ENCODE peak calls at places on chromosomes 7 and 10, in six cellular contexts. W, M, D, P, S and R are unnamed samples.

GRCh38 chr10:109956454-109957091 is 33.3 kb upstream of the XPNPEP1 start:
- DNase-seq in W (peak), P (no peak), S (peak), M (peak), D (no peak), R (peak)

GRCh38 chr10:49104323-49104722 is 11.0 kb downstream of the VSTM4 start:
- DNase-seq in P (no peak), S (no peak), D (no peak), W (no peak), M (no peak), R (no peak)

GRCh38 chr7:139576179-139576973 is 52.9 kb downstream of the CLEC2L start:
- DNase-seq in S (no peak), P (no peak), D (no peak), W (no peak), M (no peak), R (no peak)

GRCh38 chr7:139673230-139673629 is 104.6 kb downstream of the HIPK2 start:
- DNase-seq in M (no peak), D (no peak), P (no peak), S (no peak), W (no peak), R (no peak)

GRCh38 chr10:60649485-60650271 is 128.6 kb upstream of the CDK1 start:
- DNase-seq in D (no peak), S (peak), P (no peak), M (peak), W (no peak), R (no peak)

GRCh38 chr7:18347170-18347569 is 148.4 kb upstream of the HDAC9 start:
- DNase-seq in W (no peak), P (no peak), D (no peak), S (peak), M (peak), R (no peak)

GRCh38 chr7:116543664-116544063 is 18.8 kb downstream of the CAV1 start:
- DNase-seq in M (no peak), P (no peak), D (no peak), S (no peak), W (no peak), R (no peak)

GRCh38 chr10:68700193-68700592 is 20.8 kb upstream of the CCAR1 start:
- DNase-seq in D (no peak), W (no peak), P (no peak), S (peak), M (no peak), R (no peak)

GRCh38 chr7:155191901-155192478 is 105.7 kb upstream of the INSIG1 start:
- DNase-seq in P (no peak), W (no peak), S (no peak), M (no peak), D (no peak), R (no peak)

GRCh38 chr7:75950111-75950681 is 35.2 kb downstream of the POR start:
- DNase-seq in D (no peak), M (no peak), W (no peak), S (no peak), P (peak), R (no peak)

GRCh38 chr7:37016073-37016878 is 292.0 kb upstream of the AOAH start:
- DNase-seq in M (no peak), D (no peak), W (no peak), S (no peak), P (no peak), R (no peak)